ENCODE peak calls at places on chromosome 7, in seven cellular contexts. G is GM23248, Y is HCT116, E is PC-3, M is hepatocyte, P is OCI-LY7, U is MM.1S. O is an unnamed sample.

GRCh38 chr7:11833431-11833830 is 1.4 kb upstream of the THSD7A start:
- DNase-seq in E (no peak), U (no peak), G (no peak), Y (no peak), P (no peak), M (no peak), O (no peak)

GRCh38 chr7:151104411-151105235 is 18.3 kb downstream of the AGAP3 start:
- DNase-seq in M (no peak), G (peak; percentile 35), E (no peak), U (no peak), Y (no peak), P (no peak), O (no peak)

GRCh38 chr7:80348221-80348620 is 163.6 kb downstream of the GNAT3 start:
- DNase-seq in Y (no peak), P (no peak), G (no peak), U (no peak), M (no peak), E (no peak), O (no peak)

GRCh38 chr7:127976056-127976455 is 55.2 kb downstream of the LRRC4 start:
- DNase-seq in U (no peak), P (no peak), Y (no peak), E (no peak), M (peak; percentile 59), G (no peak), O (no peak)

GRCh38 chr7:30941582-30942310 is 22.0 kb upstream of the GHRHR start:
- DNase-seq in E (no peak), U (no peak), M (no peak), Y (no peak), G (no peak), P (no peak), O (no peak)

GRCh38 chr7:84058311-84059076 is 136.1 kb downstream of the SEMA3A start:
- DNase-seq in M (no peak), Y (no peak), P (no peak), U (peak; percentile 90), G (peak; percentile 4), E (peak; percentile 88), O (no peak)

GRCh38 chr7:55522268-55522902 is 49.9 kb downstream of the VOPP1 start:
- DNase-seq in G (no peak), U (no peak), E (no peak), Y (no peak), M (no peak), P (no peak), O (no peak)

GRCh38 chr7:107725138-107725740 is 18.7 kb upstream of the CBLL1 start:
- DNase-seq in P (peak; percentile 72), G (peak; percentile 63), M (peak; percentile 74), U (peak; percentile 66), E (peak; percentile 84), Y (peak; percentile 49), O (peak; percentile 45)

GRCh38 chr7:42227931-42228591 is 8.9 kb downstream of the GLI3 start:
- DNase-seq in M (peak; percentile 60), G (peak; percentile 79), Y (no peak), P (no peak), U (no peak), E (no peak), O (no peak)

GRCh38 chr7:72080349-72080766 is 331.8 kb downstream of the CALN1 start:
- DNase-seq in U (no peak), E (no peak), M (no peak), P (no peak), Y (no peak), G (no peak), O (no peak)

GRCh38 chr7:77328669-77329068 is 87.5 kb downstream of the GSAP start:
- DNase-seq in U (no peak), P (no peak), G (peak; percentile 77), Y (no peak), M (no peak), E (peak; percentile 54), O (no peak)

GRCh38 chr7:99860281-99861127 is 16.3 kb downstream of the OR2AE1 start:
- DNase-seq in E (peak; percentile 74), P (no peak), M (peak; percentile 40), Y (no peak), U (no peak), G (peak; percentile 75), O (no peak)

GRCh38 chr7:15358112-15358511 is 203.7 kb downstream of the AGMO start:
- DNase-seq in G (no peak), E (no peak), Y (no peak), U (no peak), M (no peak), P (no peak), O (no peak)

GRCh38 chr7:28364082-28364481 is 48.2 kb upstream of the CREB5 start:
- DNase-seq in E (peak; percentile 50), G (no peak), P (no peak), M (no peak), U (no peak), Y (no peak), O (peak; percentile 25)

GRCh38 chr7:69619619-69620018 is 21.3 kb downstream of the AUTS2 start:
- DNase-seq in U (no peak), M (no peak), Y (no peak), G (no peak), P (no peak), E (no peak), O (no peak)

DNA sequence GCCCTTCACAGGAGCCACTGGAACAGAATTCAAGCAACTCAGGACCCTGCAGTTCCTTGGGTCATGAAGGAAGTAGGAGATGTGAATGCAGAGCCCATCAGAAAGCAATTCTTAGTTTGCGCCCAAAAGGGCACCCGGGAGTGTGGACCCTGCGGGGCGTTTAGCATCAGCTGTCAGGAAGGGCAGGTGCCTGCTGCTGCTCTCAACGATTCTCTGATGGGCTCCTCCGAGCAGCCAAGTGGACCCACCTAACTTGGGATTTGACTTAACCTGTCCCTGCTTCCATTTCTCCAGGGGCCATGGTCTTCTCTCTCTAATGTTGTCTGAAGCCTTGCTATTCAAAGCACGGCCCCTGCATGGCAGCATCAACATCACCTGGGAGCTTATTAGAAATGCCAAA is 17.1 kb downstream of the CPA5 start:
- DNase-seq in Y (no peak), U (no peak), M (no peak), G (no peak), P (no peak), E (no peak), O (no peak)
- H3K9me2 ChIP-seq in Y (no peaks in the 10 kb centered on the region), U (no peaks in the 10 kb centered on the region), M (no peaks in the 10 kb centered on the region), G (no peaks in the 10 kb centered on the region), P (no peaks in the 10 kb centered on the region), E (no peaks in the 10 kb centered on the region), O (no peaks in the 10 kb centered on the region)

GRCh38 chr7:137925754-137926153 is 76.1 kb downstream of the CREB3L2 start:
- DNase-seq in Y (no peak), E (no peak), M (no peak), P (no peak), U (no peak), G (no peak), O (no peak)
- H3K27ac ChIP-seq in Y (no peak overlapping the region), E (no peak overlapping the region), M (no peak overlapping the region), P (no peak overlapping the region), U (no peak overlapping the region), G (peak overlapping the region; percentile 86), O (no peak overlapping the region)

GRCh38 chr7:24283559-24283899 is 461 bp upstream of the NPY start:
- DNase-seq in P (no peak), U (no peak), E (no peak), M (no peak), G (no peak), Y (no peak), O (no peak)

GRCh38 chr7:24279512-24279911 is 4.5 kb upstream of the NPY start:
- DNase-seq in U (no peak), Y (no peak), P (no peak), E (no peak), G (no peak), M (no peak), O (no peak)

GRCh38 chr7:24284699-24285506 is 913 bp downstream of the NPY start:
- DNase-seq in Y (no peak), G (no peak), P (no peak), E (no peak), M (peak; percentile 11), U (no peak), O (no peak)

DNA sequence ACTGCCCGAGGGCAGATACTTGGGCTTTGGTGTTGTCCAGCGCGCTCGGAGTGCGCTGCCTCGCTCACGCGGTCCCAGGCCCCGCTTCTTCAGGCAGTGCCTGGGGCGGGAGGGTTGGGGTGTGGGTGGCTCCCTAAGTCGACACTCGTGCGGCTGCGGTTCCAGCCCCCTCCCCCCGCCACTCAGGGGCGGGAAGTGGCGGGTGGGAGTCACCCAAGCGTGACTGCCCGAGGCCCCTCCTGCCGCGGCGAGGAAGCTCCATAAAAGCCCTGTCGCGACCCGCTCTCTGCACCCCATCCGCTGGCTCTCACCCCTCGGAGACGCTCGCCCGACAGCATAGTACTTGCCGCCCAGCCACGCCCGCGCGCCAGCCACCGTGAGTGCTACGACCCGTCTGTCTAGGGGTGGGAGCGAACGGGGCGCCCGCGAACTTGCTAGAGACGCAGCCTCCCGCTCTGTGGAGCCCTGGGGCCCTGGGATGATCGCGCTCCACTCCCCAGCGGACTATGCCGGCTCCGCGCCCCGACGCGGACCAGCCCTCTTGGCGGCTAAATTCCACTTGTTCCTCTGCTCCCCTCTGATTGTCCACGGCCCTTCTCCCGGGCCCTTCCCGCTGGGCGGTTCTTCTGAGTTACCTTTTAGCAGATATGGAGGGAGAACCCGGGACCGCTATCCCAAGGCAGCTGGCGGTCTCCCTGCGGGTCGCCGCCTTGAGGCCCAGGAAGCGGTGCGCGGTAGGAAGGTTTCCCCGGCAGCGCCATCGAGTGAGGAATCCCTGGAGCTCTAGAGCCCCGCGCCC is at the start of gene NPY:
- DNase-seq in P (no peak), M (no peak), U (no peak), E (no peak), G (no peak), Y (no peak), O (no peak)
- H3K4me3 ChIP-seq in P (no peak within 1 kb of the TSS), M (no peak within 1 kb of the TSS), U (peak within 1 kb of the TSS; percentile 33), E (no peak within 1 kb of the TSS), G (no peak within 1 kb of the TSS), Y (no peak within 1 kb of the TSS), O (no peak within 1 kb of the TSS)

DNA sequence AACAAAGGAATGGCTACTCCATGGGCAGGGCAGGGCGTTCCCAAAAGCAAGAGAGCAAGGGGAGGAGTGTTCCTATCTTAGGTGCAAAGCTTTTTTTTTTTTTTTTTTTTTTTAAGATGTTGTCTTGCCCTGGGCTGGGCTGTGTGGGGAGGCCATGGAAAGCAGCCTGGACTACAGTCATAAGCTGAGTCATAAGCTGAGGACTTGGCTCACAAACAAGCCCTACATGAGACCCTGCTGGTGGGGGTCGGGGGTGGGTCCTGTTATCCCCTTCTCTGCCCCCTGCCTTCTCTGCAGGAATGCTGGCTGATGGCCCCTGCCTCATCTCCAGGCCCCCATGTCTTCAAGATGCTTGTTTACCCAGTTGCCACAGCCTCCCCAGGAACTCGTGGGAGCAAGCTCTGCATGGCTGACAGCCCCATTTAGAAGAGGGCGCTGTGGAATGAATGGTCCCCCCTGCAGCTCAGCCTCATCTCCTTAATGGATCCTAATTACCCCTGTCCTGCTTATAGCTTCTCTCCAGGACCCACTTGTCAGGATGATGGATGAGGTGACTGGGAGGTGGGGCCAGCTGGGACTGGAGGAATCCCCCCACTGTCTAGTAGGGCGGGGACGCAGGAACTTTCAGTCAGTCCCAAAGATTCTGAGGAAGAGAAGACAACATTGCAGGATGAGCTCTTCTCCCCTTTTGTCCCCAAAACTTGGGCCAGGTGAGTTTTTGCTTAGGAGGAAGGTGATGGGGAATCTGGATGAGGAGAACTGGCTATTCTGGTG is 340.8 kb upstream of the PODXL start:
- DNase-seq in G (peak; percentile 87), U (no peak), Y (peak; percentile 12), P (no peak), E (peak; percentile 62), M (no peak), O (no peak)
- H3K9me2 ChIP-seq in G (no peaks in the 10 kb centered on the region), U (no peaks in the 10 kb centered on the region), Y (no peaks in the 10 kb centered on the region), P (no peaks in the 10 kb centered on the region), E (no peaks in the 10 kb centered on the region), M (no peaks in the 10 kb centered on the region), O (no peaks in the 10 kb centered on the region)